ENCODE peak calls at places on chromosomes 3 and 15, in ten cellular contexts. R is spleen; H is psoas muscle; N is tibial nerve; W is A549; S is breast epithelium; M is HepG2; L is mesenchymal stem cell; I is CD8-positive, alpha-beta T cell; T is cardiac muscle cell. Q is an unnamed sample. For H3K9me3, the result is how much of the 10 kb centered on the place peaks cover.

GRCh38 chr3:41932511-41932910 is 29.4 kb downstream of the ULK4 start:
- DNase-seq in W (no peak), S (no peak), N (no peak), R (no peak), I (no peak), T (no peak), H (no peak), M (no peak), L (no peak), Q (no peak)

GRCh38 chr15:40918799-40919392 is 10.2 kb upstream of the DLL4 start:
- DNase-seq in R (peak), T (no peak), M (peak), I (no peak), H (no peak), S (no peak), L (no peak), N (no peak), W (no peak), Q (no peak)

GRCh38 chr3:184085389-184085852 is 11.4 kb upstream of the HTR3E start:
- DNase-seq in L (peak), T (peak), S (no peak), I (no peak), R (no peak), H (no peak), N (no peak), W (no peak), M (no peak), Q (no peak)

GRCh38 chr15:100762913-100763627 is 116.6 kb upstream of the ALDH1A3 start:
- DNase-seq in W (no peak), T (no peak), S (no peak), N (no peak), R (peak), M (no peak), I (no peak), L (no peak), H (no peak), Q (no peak)

GRCh38 chr3:160928183-160928718 is 172.2 kb downstream of the PPM1L start:
- DNase-seq in M (no peak), W (no peak), N (no peak), R (no peak), T (peak), S (no peak), I (no peak), H (no peak), L (no peak), Q (no peak)

GRCh38 chr3:178200316-178200715 is 335.9 kb upstream of the KCNMB2 start:
- DNase-seq in H (no peak), W (no peak), R (no peak), N (no peak), I (no peak), L (no peak), T (no peak), S (no peak), M (no peak), Q (no peak)

GRCh38 chr3:132445812-132446211 is 28.5 kb downstream of the DNAJC13 start:
- DNase-seq in T (peak), M (no peak), N (no peak), W (no peak), I (no peak), H (no peak), R (no peak), S (no peak), L (peak), Q (no peak)

GRCh38 chr3:123740391-123740822 is 143.7 kb downstream of the MYLK start:
- DNase-seq in H (no peak), W (no peak), S (no peak), I (no peak), N (no peak), L (no peak), R (no peak), T (no peak), M (no peak), Q (no peak)

GRCh38 chr3:82012775-82013174 is 251.3 kb upstream of the GBE1 start:
- DNase-seq in W (no peak), N (no peak), R (no peak), S (no peak), L (no peak), H (no peak), T (no peak), I (no peak), M (no peak), Q (no peak)

GRCh38 chr15:44593042-44593736 is 56.2 kb downstream of the EIF3J start:
- DNase-seq in L (peak), T (peak), M (no peak), I (peak), R (no peak), N (no peak), H (no peak), S (no peak), W (no peak), Q (no peak)

GRCh38 chr3:37861540-37862051 is at the start of gene CTDSPL:
- DNase-seq in R (peak), M (peak), L (peak), S (peak), T (peak), H (peak), I (no peak), W (peak), N (no peak), Q (peak)

GRCh38 chr3:196788509-196788908 is 48.9 kb downstream of the PAK2 start:
- DNase-seq in W (no peak), I (no peak), S (no peak), R (no peak), N (no peak), H (no peak), L (no peak), T (peak), M (no peak), Q (no peak)
- H3K9me3 ChIP-seq in W (under half), I (under half), S (under half), R (under half), N (under half), H (under half), L (under half), T (under half), M (under half), Q (under half)

DNA sequence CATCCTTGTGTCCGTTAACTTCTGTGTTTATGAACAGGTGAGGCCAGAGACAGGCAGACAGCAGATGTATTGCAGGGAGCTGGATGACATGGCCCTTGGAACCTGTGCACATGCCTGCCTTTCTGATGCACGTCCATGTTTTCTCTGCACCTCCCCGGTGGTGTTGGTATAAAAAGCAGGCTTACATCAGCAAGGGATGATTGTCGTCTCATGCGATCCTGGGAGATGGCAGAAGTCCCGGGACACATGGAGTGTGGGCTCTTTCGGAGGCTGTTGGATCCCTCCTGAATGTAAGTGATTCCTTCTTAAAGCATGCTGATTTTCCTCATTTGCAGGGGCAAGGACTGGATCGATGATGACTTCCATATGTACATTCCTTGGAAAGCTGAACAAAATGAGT is 134.8 kb downstream of the SNRPN start:
- DNase-seq in R (peak), I (no peak), H (no peak), N (no peak), W (no peak), M (no peak), L (no peak), T (no peak), S (no peak), Q (no peak)
- H3K9me3 ChIP-seq in R (under half), I (under half), H (half or more), N (under half), W (under half), M (half or more), L (half or more), T (under half), S (half or more), Q (under half)

DNA sequence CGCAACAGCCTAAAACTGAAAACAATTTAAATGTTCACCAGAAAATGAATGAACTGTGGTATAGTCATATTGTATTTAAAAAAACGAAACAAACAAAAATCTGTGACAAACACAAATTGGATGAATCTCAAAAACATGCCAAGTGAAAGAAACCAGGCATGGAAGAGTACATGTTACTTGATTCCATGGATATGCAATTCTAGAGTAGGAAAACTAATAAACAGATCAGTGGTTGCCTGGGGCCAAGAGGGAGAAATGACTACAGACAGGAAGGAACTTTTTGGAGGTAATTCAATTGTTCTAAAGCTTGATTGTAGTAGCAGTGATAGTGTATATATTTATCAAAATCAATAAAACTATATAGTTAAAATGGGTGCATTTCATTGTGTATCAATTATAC is 16.8 kb downstream of the UBE3A start:
- DNase-seq in S (no peak), T (no peak), N (no peak), I (no peak), M (no peak), L (peak), H (no peak), W (no peak), R (no peak), Q (no peak)
- H3K9me3 ChIP-seq in S (under half), T (under half), N (under half), I (under half), M (under half), L (under half), H (under half), W (under half), R (under half), Q (under half)

GRCh38 chr15:92492556-92492955 is 98.9 kb downstream of the ST8SIA2 start:
- DNase-seq in W (no peak), R (no peak), I (no peak), N (no peak), T (no peak), H (no peak), L (no peak), S (no peak), M (no peak), Q (no peak)
- H3K9me3 ChIP-seq in W (under half), R (under half), I (under half), N (under half), T (under half), H (under half), L (under half), S (under half), M (under half), Q (under half)